ENCODE peak calls at places on chromosomes 2 and 18, in nine cellular contexts. One of them, this sample, is unnamed.

GRCh38 chr2:203705184-203705583 is 1.3 kb upstream of the CD28 start:
- DNase-seq in left lung: no peak
- DNase-seq in vagina: no peak
- DNase-seq in fibroblast of lung: no peak
- DNase-seq in OCI-LY7: peak
- DNase-seq in omental fat pad: no peak
- DNase-seq in kidney: no peak
- DNase-seq in heart right ventricle: no peak
- DNase-seq in breast epithelium: no peak
- DNase-seq in this sample: no peak

GRCh38 chr18:40690062-40690461 is 1265.0 kb upstream of the PIK3C3 start:
- DNase-seq in heart right ventricle: no peak
- DNase-seq in breast epithelium: no peak
- DNase-seq in left lung: no peak
- DNase-seq in vagina: no peak
- DNase-seq in kidney: no peak
- DNase-seq in omental fat pad: no peak
- DNase-seq in fibroblast of lung: no peak
- DNase-seq in OCI-LY7: no peak
- DNase-seq in this sample: no peak

GRCh38 chr2:7825591-7826312 is 856.1 kb upstream of the ID2 start:
- DNase-seq in omental fat pad: no peak
- DNase-seq in breast epithelium: peak
- DNase-seq in left lung: no peak
- DNase-seq in OCI-LY7: no peak
- DNase-seq in vagina: no peak
- DNase-seq in kidney: no peak
- DNase-seq in fibroblast of lung: peak
- DNase-seq in heart right ventricle: no peak
- DNase-seq in this sample: peak

GRCh38 chr18:183769-184168 is 25.4 kb downstream of the USP14 start:
- DNase-seq in breast epithelium: no peak
- DNase-seq in left lung: no peak
- DNase-seq in omental fat pad: no peak
- DNase-seq in kidney: no peak
- DNase-seq in fibroblast of lung: peak
- DNase-seq in heart right ventricle: no peak
- DNase-seq in vagina: no peak
- DNase-seq in OCI-LY7: no peak
- DNase-seq in this sample: no peak

GRCh38 chr18:11147962-11148654 is 1.3 kb downstream of the PIEZO2 start:
- DNase-seq in omental fat pad: no peak
- DNase-seq in fibroblast of lung: no peak
- DNase-seq in breast epithelium: no peak
- DNase-seq in vagina: no peak
- DNase-seq in kidney: peak
- DNase-seq in heart right ventricle: no peak
- DNase-seq in left lung: no peak
- DNase-seq in OCI-LY7: no peak
- DNase-seq in this sample: no peak

GRCh38 chr18:45359275-45360009 is 255.8 kb upstream of the SLC14A2 start:
- DNase-seq in heart right ventricle: no peak
- DNase-seq in left lung: peak
- DNase-seq in fibroblast of lung: no peak
- DNase-seq in breast epithelium: no peak
- DNase-seq in OCI-LY7: no peak
- DNase-seq in omental fat pad: no peak
- DNase-seq in vagina: no peak
- DNase-seq in kidney: no peak
- DNase-seq in this sample: no peak

GRCh38 chr2:28181801-28182200 is 210.9 kb upstream of the FOSL2 start:
- DNase-seq in heart right ventricle: no peak
- DNase-seq in OCI-LY7: no peak
- DNase-seq in breast epithelium: no peak
- DNase-seq in kidney: no peak
- DNase-seq in omental fat pad: no peak
- DNase-seq in vagina: no peak
- DNase-seq in left lung: no peak
- DNase-seq in fibroblast of lung: no peak
- DNase-seq in this sample: no peak

GRCh38 chr2:64807417-64807816 is 153.7 kb upstream of the SERTAD2 start:
- DNase-seq in omental fat pad: no peak
- DNase-seq in breast epithelium: no peak
- DNase-seq in kidney: no peak
- DNase-seq in fibroblast of lung: peak
- DNase-seq in vagina: no peak
- DNase-seq in OCI-LY7: no peak
- DNase-seq in left lung: peak
- DNase-seq in heart right ventricle: no peak
- DNase-seq in this sample: peak

GRCh38 chr2:240460781-240461431 is 25.4 kb downstream of the GPC1 start:
- DNase-seq in left lung: peak
- DNase-seq in fibroblast of lung: no peak
- DNase-seq in vagina: no peak
- DNase-seq in breast epithelium: no peak
- DNase-seq in OCI-LY7: no peak
- DNase-seq in omental fat pad: no peak
- DNase-seq in heart right ventricle: no peak
- DNase-seq in kidney: peak
- DNase-seq in this sample: no peak

GRCh38 chr2:69271831-69272257 is 115.2 kb downstream of the GFPT1 start:
- DNase-seq in heart right ventricle: no peak
- DNase-seq in left lung: no peak
- DNase-seq in breast epithelium: no peak
- DNase-seq in omental fat pad: no peak
- DNase-seq in kidney: no peak
- DNase-seq in fibroblast of lung: peak
- DNase-seq in vagina: no peak
- DNase-seq in OCI-LY7: no peak
- DNase-seq in this sample: no peak

GRCh38 chr2:69269330-69269729 is 117.7 kb downstream of the GFPT1 start:
- DNase-seq in left lung: no peak
- DNase-seq in fibroblast of lung: peak
- DNase-seq in kidney: no peak
- DNase-seq in heart right ventricle: no peak
- DNase-seq in vagina: no peak
- DNase-seq in breast epithelium: no peak
- DNase-seq in OCI-LY7: no peak
- DNase-seq in omental fat pad: no peak
- DNase-seq in this sample: no peak

GRCh38 chr2:69278366-69278765 is 108.7 kb downstream of the GFPT1 start:
- DNase-seq in vagina: no peak
- DNase-seq in OCI-LY7: no peak
- DNase-seq in left lung: no peak
- DNase-seq in fibroblast of lung: peak
- DNase-seq in kidney: no peak
- DNase-seq in omental fat pad: no peak
- DNase-seq in heart right ventricle: no peak
- DNase-seq in breast epithelium: no peak
- DNase-seq in this sample: no peak

GRCh38 chr2:69275490-69275889 is 111.5 kb downstream of the GFPT1 start:
- DNase-seq in breast epithelium: no peak
- DNase-seq in fibroblast of lung: no peak
- DNase-seq in OCI-LY7: no peak
- DNase-seq in vagina: no peak
- DNase-seq in heart right ventricle: no peak
- DNase-seq in omental fat pad: no peak
- DNase-seq in kidney: no peak
- DNase-seq in left lung: no peak
- DNase-seq in this sample: no peak

DNA sequence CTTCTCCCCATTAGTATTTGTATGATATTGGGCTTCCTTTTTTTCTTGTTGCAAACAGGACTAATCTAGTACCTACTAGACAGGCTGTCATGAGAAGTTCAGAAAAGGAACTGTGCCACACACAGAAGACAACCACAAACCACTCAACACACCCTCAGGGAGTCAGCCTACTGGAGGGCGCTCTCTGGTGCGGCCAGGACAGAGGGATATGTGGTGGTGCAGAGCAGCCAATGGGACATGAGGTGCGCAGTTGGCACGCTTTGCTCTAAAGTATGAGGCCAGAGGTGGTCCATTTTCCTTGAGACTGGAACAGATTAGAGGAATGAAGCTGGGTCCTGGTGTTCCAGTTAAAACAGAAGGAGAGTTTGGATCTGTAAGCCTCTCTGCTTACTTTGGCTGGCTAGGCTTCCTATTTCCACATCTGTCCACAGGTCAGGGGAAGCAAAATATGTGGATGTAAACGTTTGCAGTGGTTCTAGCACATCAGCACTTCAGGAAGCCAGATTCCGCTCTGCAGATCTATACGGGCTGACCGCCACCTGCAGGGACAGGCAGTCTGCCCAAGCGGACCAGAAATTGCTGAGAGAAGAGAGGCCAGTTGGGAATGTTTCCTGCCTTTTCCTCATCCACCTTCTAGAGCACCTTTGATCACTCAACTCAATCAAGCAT is 114.1 kb downstream of the GFPT1 start:
- DNase-seq in left lung: peak
- DNase-seq in kidney: no peak
- DNase-seq in fibroblast of lung: no peak
- DNase-seq in heart right ventricle: no peak
- DNase-seq in vagina: no peak
- DNase-seq in OCI-LY7: no peak
- DNase-seq in omental fat pad: no peak
- DNase-seq in breast epithelium: no peak
- DNase-seq in this sample: no peak
- TF ChIP-seq CTCF in left lung: no peak
- TF ChIP-seq CTCF in kidney: no peak
- TF ChIP-seq CTCF in fibroblast of lung: no peak
- TF ChIP-seq CTCF in heart right ventricle: no peak
- TF ChIP-seq CTCF in vagina: no peak
- TF ChIP-seq CTCF in OCI-LY7: no peak
- TF ChIP-seq CTCF in omental fat pad: no peak
- TF ChIP-seq CTCF in breast epithelium: no peak
- TF ChIP-seq CTCF in this sample: no peak

DNA sequence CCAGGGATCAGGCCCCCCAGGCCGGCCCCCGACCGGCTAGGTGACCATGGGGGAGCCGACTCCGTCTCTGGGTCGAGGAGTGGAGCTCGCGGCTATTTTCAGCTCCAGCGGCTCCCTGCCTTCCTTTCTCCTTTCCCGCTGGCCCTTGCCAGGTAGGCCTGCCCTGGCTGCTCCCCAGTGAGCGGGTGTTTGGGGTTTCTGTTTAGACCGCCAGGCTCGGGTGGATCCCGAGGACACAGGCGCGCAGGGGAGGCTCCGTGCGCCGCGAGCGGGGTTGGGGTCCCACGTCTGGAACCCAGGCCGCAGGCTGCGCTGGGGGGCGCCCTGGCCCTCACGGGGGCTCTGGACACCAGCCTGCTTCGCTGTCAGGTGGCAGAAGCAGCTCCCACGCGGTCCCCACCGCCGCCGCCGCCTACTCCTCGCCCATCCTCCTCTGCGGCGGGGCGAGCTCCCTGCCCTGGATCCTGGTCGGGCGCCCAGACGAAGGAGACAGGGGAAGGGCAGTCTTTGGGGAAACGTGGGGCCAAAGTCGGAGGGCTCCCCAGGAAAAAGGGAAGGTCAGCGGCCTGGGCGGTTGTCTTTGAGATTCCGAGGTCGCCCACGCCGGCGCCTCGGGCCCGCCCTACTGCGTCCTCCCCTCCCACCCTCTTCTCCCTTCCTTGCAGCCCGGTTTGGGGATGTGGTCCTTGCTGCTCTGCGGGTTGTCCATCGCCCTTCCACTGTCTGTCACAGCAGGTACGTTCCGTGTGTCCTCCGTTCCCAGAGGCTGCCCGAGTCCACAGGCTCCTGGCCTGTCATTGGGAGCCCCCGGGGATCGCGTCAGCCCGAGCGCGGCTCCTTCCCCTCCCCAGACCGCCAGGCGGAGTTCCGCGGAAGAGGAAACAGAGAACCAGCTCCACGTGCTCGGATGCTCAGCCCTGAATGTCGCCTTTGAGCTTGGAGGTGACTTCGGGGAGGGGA is 648 bp downstream of the IL1RL2 start:
- DNase-seq in heart right ventricle: peak
- DNase-seq in fibroblast of lung: peak
- DNase-seq in OCI-LY7: no peak
- DNase-seq in omental fat pad: peak
- DNase-seq in left lung: peak
- DNase-seq in vagina: no peak
- DNase-seq in breast epithelium: no peak
- DNase-seq in kidney: peak
- DNase-seq in this sample: no peak
- TF ChIP-seq CTCF in heart right ventricle: peak
- TF ChIP-seq CTCF in fibroblast of lung: peak
- TF ChIP-seq CTCF in OCI-LY7: no peak
- TF ChIP-seq CTCF in omental fat pad: no peak
- TF ChIP-seq CTCF in left lung: no peak
- TF ChIP-seq CTCF in vagina: no peak
- TF ChIP-seq CTCF in breast epithelium: peak
- TF ChIP-seq CTCF in kidney: peak
- TF ChIP-seq CTCF in this sample: no peak

DNA sequence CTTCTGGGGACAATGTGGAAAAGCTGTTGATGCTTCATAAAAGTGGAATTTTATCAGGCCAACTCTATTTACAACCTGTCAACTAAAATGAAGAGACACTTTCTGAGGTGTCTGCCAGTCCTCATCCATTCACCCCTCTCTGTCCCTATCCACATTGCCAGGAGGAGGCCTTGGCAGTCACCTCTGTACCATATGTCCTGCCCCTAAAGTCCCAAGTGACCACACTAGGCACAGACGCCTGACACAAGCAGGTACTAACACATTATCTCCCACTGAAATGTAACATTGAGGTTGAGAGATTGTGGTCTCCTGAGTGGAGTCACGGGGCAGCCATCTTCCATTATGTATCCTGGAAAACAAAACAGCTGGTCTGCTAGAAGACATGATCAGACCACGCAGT is 71.4 kb downstream of the OSBPL1A start:
- DNase-seq in left lung: no peak
- DNase-seq in fibroblast of lung: no peak
- DNase-seq in omental fat pad: no peak
- DNase-seq in vagina: no peak
- DNase-seq in kidney: no peak
- DNase-seq in OCI-LY7: no peak
- DNase-seq in heart right ventricle: no peak
- DNase-seq in breast epithelium: no peak
- DNase-seq in this sample: no peak
- TF ChIP-seq CTCF in left lung: no peak
- TF ChIP-seq CTCF in fibroblast of lung: no peak
- TF ChIP-seq CTCF in omental fat pad: no peak
- TF ChIP-seq CTCF in vagina: no peak
- TF ChIP-seq CTCF in kidney: no peak
- TF ChIP-seq CTCF in OCI-LY7: no peak
- TF ChIP-seq CTCF in heart right ventricle: no peak
- TF ChIP-seq CTCF in breast epithelium: no peak
- TF ChIP-seq CTCF in this sample: no peak

GRCh38 chr2:236889081-236889780 is 196.5 kb upstream of the COPS8 start:
- DNase-seq in breast epithelium: no peak
- DNase-seq in heart right ventricle: no peak
- DNase-seq in kidney: peak
- DNase-seq in vagina: no peak
- DNase-seq in omental fat pad: no peak
- DNase-seq in OCI-LY7: no peak
- DNase-seq in left lung: no peak
- DNase-seq in fibroblast of lung: no peak
- DNase-seq in this sample: no peak
- TF ChIP-seq CTCF in breast epithelium: no peak
- TF ChIP-seq CTCF in heart right ventricle: no peak
- TF ChIP-seq CTCF in kidney: no peak
- TF ChIP-seq CTCF in vagina: no peak
- TF ChIP-seq CTCF in omental fat pad: no peak
- TF ChIP-seq CTCF in OCI-LY7: no peak
- TF ChIP-seq CTCF in left lung: no peak
- TF ChIP-seq CTCF in fibroblast of lung: no peak
- TF ChIP-seq CTCF in this sample: no peak